ENCODE peak calls at places on chromosomes 12 and 14, in four cellular contexts. P is fibroblast of lung, Q is neural progenitor cell, I is HL-60. T is an unnamed sample.

GRCh38 chr14:76352639-76353281 is 23.2 kb upstream of the ESRRB start:
- DNase-seq in P (peak; percentile 34), Q (peak; percentile 92), I (peak; percentile 6), T (peak; percentile 76)

GRCh38 chr12:66964629-66965028 is 285.8 kb upstream of the GRIP1 start:
- DNase-seq in P (no peak), Q (no peak), I (no peak), T (no peak)

GRCh38 chr14:94412671-94413638 is 24.6 kb upstream of the SERPINA1 start:
- DNase-seq in P (no peak), Q (no peak), I (no peak), T (no peak)

GRCh38 chr12:46209914-46210834 is 58.7 kb downstream of the SLC38A1 start:
- DNase-seq in P (no peak), Q (no peak), I (no peak), T (peak; percentile 32)

GRCh38 chr14:102504302-102504950 is 5.2 kb downstream of the ANKRD9 start:
- DNase-seq in P (no peak), Q (no peak), I (no peak), T (no peak)

GRCh38 chr12:114918535-114919233 is 234.7 kb upstream of the TBX3 start:
- DNase-seq in P (peak; percentile 80), Q (no peak), I (no peak), T (no peak)

GRCh38 chr12:10672231-10672868 is 1.5 kb downstream of the STYK1 start:
- DNase-seq in P (no peak), Q (no peak), I (no peak), T (no peak)

GRCh38 chr12:100058482-100059029 is 73.8 kb upstream of the ANKS1B start:
- DNase-seq in P (peak; percentile 86), Q (no peak), I (no peak), T (peak; percentile 38)

GRCh38 chr12:59432057-59432456 is 163.8 kb upstream of the SLC16A7 start:
- DNase-seq in P (no peak), Q (no peak), I (no peak), T (no peak)

GRCh38 chr12:128052341-128052740 is 214.6 kb upstream of the TMEM132C start:
- DNase-seq in P (no peak), Q (no peak), I (no peak), T (no peak)

GRCh38 chr12:52351196-52352059 is 15.9 kb downstream of the KRT85 start:
- DNase-seq in P (no peak), Q (no peak), I (no peak), T (no peak)

GRCh38 chr14:74211945-74212580 is 27.2 kb upstream of the VSX2 start:
- DNase-seq in P (no peak), Q (no peak), I (no peak), T (no peak)

GRCh38 chr14:99564256-99564902 is 39.6 kb downstream of the CCDC85C start:
- DNase-seq in P (peak; percentile 90), Q (no peak), I (no peak), T (peak; percentile 54)

GRCh38 chr14:89188492-89188891 is 228.5 kb downstream of the FOXN3 start:
- DNase-seq in P (no peak), Q (no peak), I (no peak), T (no peak)

GRCh38 chr14:92665699-92666110 is 82.7 kb downstream of the LGMN start:
- DNase-seq in P (no peak), Q (no peak), I (no peak), T (no peak)

GRCh38 chr12:1662761-1663439 is 28.0 kb upstream of the ADIPOR2 start:
- DNase-seq in P (peak; percentile 31), Q (peak; percentile 89), I (no peak), T (no peak)

DNA sequence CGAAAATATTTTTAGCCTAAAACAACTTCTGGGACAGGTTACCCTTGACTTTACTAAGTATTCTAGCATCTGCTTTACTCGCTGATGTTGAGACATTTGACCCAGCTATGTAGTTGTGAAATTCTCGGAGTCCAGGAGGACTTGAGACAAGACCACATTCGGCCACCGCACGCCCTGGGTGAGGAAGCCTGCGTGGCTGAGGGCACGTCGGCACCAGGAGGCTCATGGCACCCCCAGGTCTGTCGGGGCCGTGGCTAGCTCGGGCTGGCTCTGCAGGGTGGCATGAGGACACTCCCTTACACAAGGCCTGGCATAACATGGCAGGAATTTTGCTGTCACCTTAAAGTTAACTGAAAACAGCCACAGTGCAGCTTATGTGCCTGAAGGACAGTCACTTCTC is 58.1 kb upstream of the MMP17 start:
- DNase-seq in P (no peak), Q (no peak), I (no peak), T (no peak)
- H3K27ac ChIP-seq in P (no peak overlapping the region), Q (no peak overlapping the region), I (no peak overlapping the region), T (no peak overlapping the region)

DNA sequence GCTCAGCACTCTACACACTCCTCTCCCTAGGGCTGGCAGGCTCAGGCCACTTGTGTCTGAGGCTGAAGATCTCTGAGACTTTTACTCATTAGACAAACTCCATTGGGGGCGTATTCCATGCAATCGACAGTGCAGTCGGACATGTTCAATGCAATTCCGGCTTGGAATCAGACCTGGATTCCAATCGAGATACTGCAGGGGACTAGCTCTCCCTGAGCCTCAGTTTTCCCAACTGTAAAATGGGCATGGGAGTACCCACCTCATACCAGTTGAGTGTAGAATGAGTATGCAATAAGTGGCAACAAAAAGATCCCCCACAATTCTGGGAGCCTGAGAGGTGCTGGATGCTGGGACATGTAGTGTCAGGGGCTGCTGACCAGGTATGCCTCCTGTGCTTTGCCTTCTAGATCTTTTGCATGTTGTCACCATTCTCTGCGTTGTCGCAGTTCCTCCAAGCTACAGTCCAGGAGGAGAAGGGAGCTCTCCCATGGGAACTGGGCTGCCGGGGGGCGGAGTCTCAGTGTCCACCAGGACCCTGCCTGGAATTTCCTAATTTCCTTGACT is 8.3 kb downstream of the TTC6 start:
- DNase-seq in P (no peak), Q (no peak), I (no peak), T (no peak)
- H3K27ac ChIP-seq in P (no peak overlapping the region), Q (no peak overlapping the region), I (no peak overlapping the region), T (no peak overlapping the region)

GRCh38 chr14:70186826-70187483 is 1.8 kb downstream of the SLC8A3 start:
- DNase-seq in P (peak; percentile 7), Q (peak; percentile 49), I (no peak), T (peak; percentile 11)
- H3K27ac ChIP-seq in P (no peak overlapping the region), Q (no peak overlapping the region), I (no peak overlapping the region), T (no peak overlapping the region)

DNA sequence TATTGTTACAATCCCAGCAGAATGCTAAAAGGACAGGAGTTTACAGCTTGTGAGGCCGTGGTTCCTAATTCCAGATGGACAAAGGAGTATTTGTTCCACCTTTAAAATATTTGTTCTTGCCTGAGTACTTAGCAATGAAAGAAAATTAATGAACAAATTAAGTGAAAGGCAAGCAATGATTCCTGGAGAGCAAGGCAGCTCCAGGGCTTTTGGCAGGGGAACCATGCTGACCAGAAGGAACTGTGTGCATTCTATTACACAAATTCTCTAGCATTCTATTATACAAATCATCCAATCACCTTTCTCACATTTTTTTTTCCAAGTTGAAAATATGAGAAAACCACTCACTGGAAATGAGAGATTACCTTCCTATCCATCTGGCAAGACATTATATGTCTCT is 1.8 kb upstream of the BMAL2 start:
- DNase-seq in P (no peak), Q (no peak), I (no peak), T (no peak)
- H3K27ac ChIP-seq in P (peak overlapping the region; percentile 81), Q (no peak overlapping the region), I (no peak overlapping the region), T (no peak overlapping the region)

T was measured in A673.